ENCODE peak calls at places on chromosomes 1 and 21, in ten cellular contexts. One of them, this sample, is unnamed.

GRCh38 chr21:42469272-42469671 is 26.8 kb downstream of the RSPH1 start:
- DNase-seq in Daoy: no peak
- DNase-seq in HuH-7.5: no peak
- DNase-seq in psoas muscle: no peak
- DNase-seq in hepatic stellate cell: no peak
- DNase-seq in GM18507: no peak
- DNase-seq in activated naive CD8-positive, alpha-beta T cell treated with anti-CD3 and anti-CD28 coated beads, Interleukin-2, amount 50 U/mL, for 24 hours: no peak
- DNase-seq in activated T-cell treated with anti-CD3 and anti-CD28 coated beads for 48 hours: no peak
- DNase-seq in cerebellar cortex: no peak
- DNase-seq in NCI-H1105 treated with DMSO at 0.1 percent for 48 hours: no peak
- DNase-seq in this sample: no peak

GRCh38 chr1:1092890-1093609 is 18.9 kb upstream of the RNF223 start:
- DNase-seq in psoas muscle: no peak
- DNase-seq in hepatic stellate cell: no peak
- DNase-seq in NCI-H1105 treated with DMSO at 0.1 percent for 48 hours: no peak
- DNase-seq in cerebellar cortex: no peak
- DNase-seq in activated naive CD8-positive, alpha-beta T cell treated with anti-CD3 and anti-CD28 coated beads, Interleukin-2, amount 50 U/mL, for 24 hours: no peak
- DNase-seq in activated T-cell treated with anti-CD3 and anti-CD28 coated beads for 48 hours: no peak
- DNase-seq in HuH-7.5: no peak
- DNase-seq in GM18507: no peak
- DNase-seq in Daoy: no peak
- DNase-seq in this sample: peak

GRCh38 chr1:221910222-221910621 is 168.3 kb upstream of the DUSP10 start:
- DNase-seq in cerebellar cortex: no peak
- DNase-seq in psoas muscle: no peak
- DNase-seq in NCI-H1105 treated with DMSO at 0.1 percent for 48 hours: no peak
- DNase-seq in activated naive CD8-positive, alpha-beta T cell treated with anti-CD3 and anti-CD28 coated beads, Interleukin-2, amount 50 U/mL, for 24 hours: no peak
- DNase-seq in Daoy: no peak
- DNase-seq in GM18507: no peak
- DNase-seq in activated T-cell treated with anti-CD3 and anti-CD28 coated beads for 48 hours: no peak
- DNase-seq in HuH-7.5: no peak
- DNase-seq in hepatic stellate cell: no peak
- DNase-seq in this sample: no peak

GRCh38 chr1:17914142-17914541 is 159.0 kb downstream of the ACTL8 start:
- DNase-seq in NCI-H1105 treated with DMSO at 0.1 percent for 48 hours: no peak
- DNase-seq in activated T-cell treated with anti-CD3 and anti-CD28 coated beads for 48 hours: no peak
- DNase-seq in psoas muscle: no peak
- DNase-seq in activated naive CD8-positive, alpha-beta T cell treated with anti-CD3 and anti-CD28 coated beads, Interleukin-2, amount 50 U/mL, for 24 hours: no peak
- DNase-seq in hepatic stellate cell: no peak
- DNase-seq in GM18507: no peak
- DNase-seq in Daoy: no peak
- DNase-seq in HuH-7.5: no peak
- DNase-seq in cerebellar cortex: no peak
- DNase-seq in this sample: peak

GRCh38 chr1:44798481-44799365 is 1.5 kb upstream of the PLK3 start:
- DNase-seq in HuH-7.5: no peak
- DNase-seq in activated naive CD8-positive, alpha-beta T cell treated with anti-CD3 and anti-CD28 coated beads, Interleukin-2, amount 50 U/mL, for 24 hours: no peak
- DNase-seq in cerebellar cortex: no peak
- DNase-seq in hepatic stellate cell: no peak
- DNase-seq in GM18507: no peak
- DNase-seq in Daoy: no peak
- DNase-seq in NCI-H1105 treated with DMSO at 0.1 percent for 48 hours: peak
- DNase-seq in activated T-cell treated with anti-CD3 and anti-CD28 coated beads for 48 hours: no peak
- DNase-seq in psoas muscle: no peak
- DNase-seq in this sample: peak

GRCh38 chr1:214808845-214809460 is 206.0 kb downstream of the CENPF start:
- DNase-seq in GM18507: no peak
- DNase-seq in cerebellar cortex: no peak
- DNase-seq in activated naive CD8-positive, alpha-beta T cell treated with anti-CD3 and anti-CD28 coated beads, Interleukin-2, amount 50 U/mL, for 24 hours: no peak
- DNase-seq in hepatic stellate cell: no peak
- DNase-seq in NCI-H1105 treated with DMSO at 0.1 percent for 48 hours: peak
- DNase-seq in psoas muscle: no peak
- DNase-seq in HuH-7.5: peak
- DNase-seq in activated T-cell treated with anti-CD3 and anti-CD28 coated beads for 48 hours: no peak
- DNase-seq in Daoy: peak
- DNase-seq in this sample: no peak

GRCh38 chr1:6984996-6985395 is 199.7 kb downstream of the CAMTA1 start:
- DNase-seq in hepatic stellate cell: no peak
- DNase-seq in activated naive CD8-positive, alpha-beta T cell treated with anti-CD3 and anti-CD28 coated beads, Interleukin-2, amount 50 U/mL, for 24 hours: no peak
- DNase-seq in HuH-7.5: no peak
- DNase-seq in Daoy: no peak
- DNase-seq in cerebellar cortex: peak
- DNase-seq in activated T-cell treated with anti-CD3 and anti-CD28 coated beads for 48 hours: no peak
- DNase-seq in GM18507: no peak
- DNase-seq in psoas muscle: no peak
- DNase-seq in NCI-H1105 treated with DMSO at 0.1 percent for 48 hours: no peak
- DNase-seq in this sample: no peak

GRCh38 chr1:97920275-97920831 is 481 bp downstream of the DPYD start:
- DNase-seq in psoas muscle: no peak
- DNase-seq in NCI-H1105 treated with DMSO at 0.1 percent for 48 hours: peak
- DNase-seq in hepatic stellate cell: peak
- DNase-seq in HuH-7.5: peak
- DNase-seq in activated T-cell treated with anti-CD3 and anti-CD28 coated beads for 48 hours: no peak
- DNase-seq in Daoy: peak
- DNase-seq in cerebellar cortex: no peak
- DNase-seq in activated naive CD8-positive, alpha-beta T cell treated with anti-CD3 and anti-CD28 coated beads, Interleukin-2, amount 50 U/mL, for 24 hours: no peak
- DNase-seq in GM18507: no peak
- DNase-seq in this sample: peak

GRCh38 chr1:210332233-210332632 is 3.5 kb downstream of the HHAT start:
- DNase-seq in hepatic stellate cell: no peak
- DNase-seq in psoas muscle: no peak
- DNase-seq in HuH-7.5: no peak
- DNase-seq in Daoy: no peak
- DNase-seq in activated T-cell treated with anti-CD3 and anti-CD28 coated beads for 48 hours: no peak
- DNase-seq in cerebellar cortex: no peak
- DNase-seq in GM18507: no peak
- DNase-seq in activated naive CD8-positive, alpha-beta T cell treated with anti-CD3 and anti-CD28 coated beads, Interleukin-2, amount 50 U/mL, for 24 hours: no peak
- DNase-seq in NCI-H1105 treated with DMSO at 0.1 percent for 48 hours: no peak
- DNase-seq in this sample: no peak

GRCh38 chr1:35031103-35031452 is 667 bp downstream of the ZMYM6 start:
- DNase-seq in activated T-cell treated with anti-CD3 and anti-CD28 coated beads for 48 hours: peak
- DNase-seq in activated naive CD8-positive, alpha-beta T cell treated with anti-CD3 and anti-CD28 coated beads, Interleukin-2, amount 50 U/mL, for 24 hours: peak
- DNase-seq in hepatic stellate cell: peak
- DNase-seq in psoas muscle: peak
- DNase-seq in GM18507: no peak
- DNase-seq in HuH-7.5: peak
- DNase-seq in cerebellar cortex: no peak
- DNase-seq in Daoy: peak
- DNase-seq in NCI-H1105 treated with DMSO at 0.1 percent for 48 hours: no peak
- DNase-seq in this sample: no peak

GRCh38 chr1:189929501-189930099 is 548.1 kb downstream of the BRINP3 start:
- DNase-seq in cerebellar cortex: no peak
- DNase-seq in activated naive CD8-positive, alpha-beta T cell treated with anti-CD3 and anti-CD28 coated beads, Interleukin-2, amount 50 U/mL, for 24 hours: no peak
- DNase-seq in GM18507: no peak
- DNase-seq in NCI-H1105 treated with DMSO at 0.1 percent for 48 hours: no peak
- DNase-seq in activated T-cell treated with anti-CD3 and anti-CD28 coated beads for 48 hours: no peak
- DNase-seq in psoas muscle: no peak
- DNase-seq in Daoy: no peak
- DNase-seq in hepatic stellate cell: no peak
- DNase-seq in HuH-7.5: no peak
- DNase-seq in this sample: no peak

GRCh38 chr21:38945536-38946245 is 140.0 kb downstream of the ETS2 start:
- DNase-seq in hepatic stellate cell: no peak
- DNase-seq in Daoy: peak
- DNase-seq in activated naive CD8-positive, alpha-beta T cell treated with anti-CD3 and anti-CD28 coated beads, Interleukin-2, amount 50 U/mL, for 24 hours: no peak
- DNase-seq in psoas muscle: no peak
- DNase-seq in HuH-7.5: no peak
- DNase-seq in cerebellar cortex: no peak
- DNase-seq in GM18507: no peak
- DNase-seq in activated T-cell treated with anti-CD3 and anti-CD28 coated beads for 48 hours: no peak
- DNase-seq in NCI-H1105 treated with DMSO at 0.1 percent for 48 hours: peak
- DNase-seq in this sample: no peak

GRCh38 chr1:232221790-232222499 is 408.0 kb downstream of the SIPA1L2 start:
- DNase-seq in HuH-7.5: no peak
- DNase-seq in NCI-H1105 treated with DMSO at 0.1 percent for 48 hours: no peak
- DNase-seq in GM18507: no peak
- DNase-seq in cerebellar cortex: no peak
- DNase-seq in activated naive CD8-positive, alpha-beta T cell treated with anti-CD3 and anti-CD28 coated beads, Interleukin-2, amount 50 U/mL, for 24 hours: no peak
- DNase-seq in psoas muscle: no peak
- DNase-seq in Daoy: peak
- DNase-seq in activated T-cell treated with anti-CD3 and anti-CD28 coated beads for 48 hours: no peak
- DNase-seq in hepatic stellate cell: no peak
- DNase-seq in this sample: no peak

GRCh38 chr1:43284711-43285110 is 670 bp downstream of the C1orf210 start:
- DNase-seq in cerebellar cortex: no peak
- DNase-seq in psoas muscle: no peak
- DNase-seq in hepatic stellate cell: no peak
- DNase-seq in GM18507: no peak
- DNase-seq in activated naive CD8-positive, alpha-beta T cell treated with anti-CD3 and anti-CD28 coated beads, Interleukin-2, amount 50 U/mL, for 24 hours: no peak
- DNase-seq in Daoy: no peak
- DNase-seq in NCI-H1105 treated with DMSO at 0.1 percent for 48 hours: no peak
- DNase-seq in HuH-7.5: no peak
- DNase-seq in activated T-cell treated with anti-CD3 and anti-CD28 coated beads for 48 hours: no peak
- DNase-seq in this sample: no peak

GRCh38 chr1:37498872-37499617 is 15.5 kb downstream of the MEAF6 start:
- DNase-seq in cerebellar cortex: peak
- DNase-seq in activated T-cell treated with anti-CD3 and anti-CD28 coated beads for 48 hours: no peak
- DNase-seq in hepatic stellate cell: no peak
- DNase-seq in NCI-H1105 treated with DMSO at 0.1 percent for 48 hours: peak
- DNase-seq in GM18507: no peak
- DNase-seq in Daoy: peak
- DNase-seq in HuH-7.5: no peak
- DNase-seq in activated naive CD8-positive, alpha-beta T cell treated with anti-CD3 and anti-CD28 coated beads, Interleukin-2, amount 50 U/mL, for 24 hours: no peak
- DNase-seq in psoas muscle: no peak
- DNase-seq in this sample: no peak

GRCh38 chr1:179926494-179927205 is 28.0 kb upstream of the CEP350 start:
- DNase-seq in activated naive CD8-positive, alpha-beta T cell treated with anti-CD3 and anti-CD28 coated beads, Interleukin-2, amount 50 U/mL, for 24 hours: no peak
- DNase-seq in hepatic stellate cell: no peak
- DNase-seq in NCI-H1105 treated with DMSO at 0.1 percent for 48 hours: no peak
- DNase-seq in psoas muscle: no peak
- DNase-seq in HuH-7.5: no peak
- DNase-seq in GM18507: no peak
- DNase-seq in Daoy: peak
- DNase-seq in cerebellar cortex: no peak
- DNase-seq in activated T-cell treated with anti-CD3 and anti-CD28 coated beads for 48 hours: no peak
- DNase-seq in this sample: no peak

GRCh38 chr1:32464716-32465540 is at the start of gene ZBTB8B:
- DNase-seq in cerebellar cortex: peak
- DNase-seq in Daoy: peak
- DNase-seq in hepatic stellate cell: peak
- DNase-seq in psoas muscle: peak
- DNase-seq in activated naive CD8-positive, alpha-beta T cell treated with anti-CD3 and anti-CD28 coated beads, Interleukin-2, amount 50 U/mL, for 24 hours: peak
- DNase-seq in NCI-H1105 treated with DMSO at 0.1 percent for 48 hours: peak
- DNase-seq in HuH-7.5: no peak
- DNase-seq in GM18507: no peak
- DNase-seq in activated T-cell treated with anti-CD3 and anti-CD28 coated beads for 48 hours: peak
- DNase-seq in this sample: peak

GRCh38 chr21:39451332-39452206 is at the start of gene SH3BGR:
- DNase-seq in NCI-H1105 treated with DMSO at 0.1 percent for 48 hours: peak
- DNase-seq in Daoy: peak
- DNase-seq in psoas muscle: peak
- DNase-seq in cerebellar cortex: peak
- DNase-seq in activated T-cell treated with anti-CD3 and anti-CD28 coated beads for 48 hours: no peak
- DNase-seq in GM18507: no peak
- DNase-seq in hepatic stellate cell: no peak
- DNase-seq in HuH-7.5: no peak
- DNase-seq in activated naive CD8-positive, alpha-beta T cell treated with anti-CD3 and anti-CD28 coated beads, Interleukin-2, amount 50 U/mL, for 24 hours: no peak
- DNase-seq in this sample: peak

GRCh38 chr1:73886721-73887120 is 311.3 kb downstream of the LRRIQ3 start:
- DNase-seq in HuH-7.5: no peak
- DNase-seq in cerebellar cortex: peak
- DNase-seq in activated naive CD8-positive, alpha-beta T cell treated with anti-CD3 and anti-CD28 coated beads, Interleukin-2, amount 50 U/mL, for 24 hours: no peak
- DNase-seq in GM18507: no peak
- DNase-seq in Daoy: no peak
- DNase-seq in activated T-cell treated with anti-CD3 and anti-CD28 coated beads for 48 hours: no peak
- DNase-seq in NCI-H1105 treated with DMSO at 0.1 percent for 48 hours: peak
- DNase-seq in hepatic stellate cell: no peak
- DNase-seq in psoas muscle: no peak
- DNase-seq in this sample: no peak

GRCh38 chr1:67850151-67850551 is 16.9 kb upstream of the GNG12 start:
- DNase-seq in activated naive CD8-positive, alpha-beta T cell treated with anti-CD3 and anti-CD28 coated beads, Interleukin-2, amount 50 U/mL, for 24 hours: no peak
- DNase-seq in GM18507: no peak
- DNase-seq in cerebellar cortex: peak
- DNase-seq in Daoy: peak
- DNase-seq in NCI-H1105 treated with DMSO at 0.1 percent for 48 hours: peak
- DNase-seq in psoas muscle: no peak
- DNase-seq in hepatic stellate cell: peak
- DNase-seq in HuH-7.5: no peak
- DNase-seq in activated T-cell treated with anti-CD3 and anti-CD28 coated beads for 48 hours: no peak
- DNase-seq in this sample: no peak

GRCh38 chr1:158864595-158864994 is 33.4 kb downstream of the MNDA start:
- DNase-seq in activated naive CD8-positive, alpha-beta T cell treated with anti-CD3 and anti-CD28 coated beads, Interleukin-2, amount 50 U/mL, for 24 hours: no peak
- DNase-seq in psoas muscle: no peak
- DNase-seq in hepatic stellate cell: no peak
- DNase-seq in HuH-7.5: no peak
- DNase-seq in activated T-cell treated with anti-CD3 and anti-CD28 coated beads for 48 hours: no peak
- DNase-seq in NCI-H1105 treated with DMSO at 0.1 percent for 48 hours: no peak
- DNase-seq in cerebellar cortex: no peak
- DNase-seq in GM18507: no peak
- DNase-seq in Daoy: no peak
- DNase-seq in this sample: no peak

GRCh38 chr1:196808529-196809235 is 10.8 kb upstream of the CFHR1 start:
- DNase-seq in activated T-cell treated with anti-CD3 and anti-CD28 coated beads for 48 hours: no peak
- DNase-seq in psoas muscle: peak
- DNase-seq in NCI-H1105 treated with DMSO at 0.1 percent for 48 hours: no peak
- DNase-seq in hepatic stellate cell: no peak
- DNase-seq in Daoy: no peak
- DNase-seq in GM18507: no peak
- DNase-seq in HuH-7.5: no peak
- DNase-seq in activated naive CD8-positive, alpha-beta T cell treated with anti-CD3 and anti-CD28 coated beads, Interleukin-2, amount 50 U/mL, for 24 hours: no peak
- DNase-seq in cerebellar cortex: no peak
- DNase-seq in this sample: no peak

GRCh38 chr1:54253480-54253879 is 53.5 kb downstream of the MRPL37 start:
- DNase-seq in GM18507: no peak
- DNase-seq in activated naive CD8-positive, alpha-beta T cell treated with anti-CD3 and anti-CD28 coated beads, Interleukin-2, amount 50 U/mL, for 24 hours: no peak
- DNase-seq in cerebellar cortex: no peak
- DNase-seq in activated T-cell treated with anti-CD3 and anti-CD28 coated beads for 48 hours: no peak
- DNase-seq in Daoy: peak
- DNase-seq in psoas muscle: peak
- DNase-seq in HuH-7.5: no peak
- DNase-seq in hepatic stellate cell: peak
- DNase-seq in NCI-H1105 treated with DMSO at 0.1 percent for 48 hours: no peak
- DNase-seq in this sample: peak

GRCh38 chr1:63794927-63795326 is 21.1 kb downstream of the ROR1 start:
- DNase-seq in activated T-cell treated with anti-CD3 and anti-CD28 coated beads for 48 hours: no peak
- DNase-seq in psoas muscle: no peak
- DNase-seq in NCI-H1105 treated with DMSO at 0.1 percent for 48 hours: no peak
- DNase-seq in cerebellar cortex: no peak
- DNase-seq in GM18507: no peak
- DNase-seq in HuH-7.5: no peak
- DNase-seq in activated naive CD8-positive, alpha-beta T cell treated with anti-CD3 and anti-CD28 coated beads, Interleukin-2, amount 50 U/mL, for 24 hours: no peak
- DNase-seq in hepatic stellate cell: no peak
- DNase-seq in Daoy: peak
- DNase-seq in this sample: no peak

GRCh38 chr1:112507896-112508241 is 896 bp upstream of the WNT2B start:
- DNase-seq in cerebellar cortex: no peak
- DNase-seq in Daoy: peak
- DNase-seq in psoas muscle: no peak
- DNase-seq in GM18507: no peak
- DNase-seq in NCI-H1105 treated with DMSO at 0.1 percent for 48 hours: no peak
- DNase-seq in activated T-cell treated with anti-CD3 and anti-CD28 coated beads for 48 hours: no peak
- DNase-seq in activated naive CD8-positive, alpha-beta T cell treated with anti-CD3 and anti-CD28 coated beads, Interleukin-2, amount 50 U/mL, for 24 hours: peak
- DNase-seq in hepatic stellate cell: peak
- DNase-seq in HuH-7.5: no peak
- DNase-seq in this sample: no peak

GRCh38 chr1:147486876-147487656 is 54.2 kb upstream of the BCL9 start:
- DNase-seq in Daoy: no peak
- DNase-seq in NCI-H1105 treated with DMSO at 0.1 percent for 48 hours: no peak
- DNase-seq in HuH-7.5: no peak
- DNase-seq in psoas muscle: no peak
- DNase-seq in GM18507: no peak
- DNase-seq in cerebellar cortex: no peak
- DNase-seq in hepatic stellate cell: no peak
- DNase-seq in activated T-cell treated with anti-CD3 and anti-CD28 coated beads for 48 hours: no peak
- DNase-seq in activated naive CD8-positive, alpha-beta T cell treated with anti-CD3 and anti-CD28 coated beads, Interleukin-2, amount 50 U/mL, for 24 hours: no peak
- DNase-seq in this sample: no peak

GRCh38 chr1:19804786-19805390 is 5.2 kb upstream of the TMCO4 start:
- DNase-seq in NCI-H1105 treated with DMSO at 0.1 percent for 48 hours: no peak
- DNase-seq in Daoy: no peak
- DNase-seq in HuH-7.5: no peak
- DNase-seq in activated T-cell treated with anti-CD3 and anti-CD28 coated beads for 48 hours: no peak
- DNase-seq in psoas muscle: no peak
- DNase-seq in cerebellar cortex: no peak
- DNase-seq in GM18507: no peak
- DNase-seq in activated naive CD8-positive, alpha-beta T cell treated with anti-CD3 and anti-CD28 coated beads, Interleukin-2, amount 50 U/mL, for 24 hours: no peak
- DNase-seq in hepatic stellate cell: no peak
- DNase-seq in this sample: no peak